ENCODE peak calls at places on chromosomes 6 and 20, in four cellular contexts. L, U, I and N are unnamed samples.
A peak's percentile ranks its signal among the peaks of the same experiment; 100 is the strongest.

GRCh38 chr20:32326507-32326851 is 31.7 kb upstream of the ASXL1 start:
- DNase-seq in I (no peak), U (no peak), L (no peak), N (no peak)

GRCh38 chr6:140602431-140602836 is 1228.0 kb upstream of the CITED2 start:
- DNase-seq in U (no peak), L (no peak), I (no peak), N (no peak)

GRCh38 chr6:16978686-16979085 is 123.2 kb upstream of the STMND1 start:
- DNase-seq in L (no peak), U (no peak), I (no peak), N (no peak)

GRCh38 chr6:71321344-71321743 is 32.7 kb downstream of the OGFRL1 start:
- DNase-seq in U (no peak), L (no peak), I (no peak), N (no peak)

GRCh38 chr6:149463781-149464180 is 21.0 kb downstream of the ZC3H12D start:
- DNase-seq in L (no peak), U (no peak), I (no peak), N (no peak)

GRCh38 chr6:56357616-56358373 is 110.4 kb upstream of the COL21A1 start:
- DNase-seq in U (no peak), I (no peak), L (no peak), N (no peak)

GRCh38 chr6:140319209-140319608 is 944.8 kb upstream of the CITED2 start:
- DNase-seq in I (no peak), L (no peak), U (no peak), N (no peak)

GRCh38 chr6:72975346-72975745 is 249.9 kb downstream of the KHDC1L start:
- DNase-seq in I (no peak), U (no peak), L (no peak), N (no peak)

GRCh38 chr6:157665172-157665571 is 157.9 kb upstream of the SNX9 start:
- DNase-seq in L (no peak), U (no peak), I (no peak), N (no peak)

GRCh38 chr6:131041814-131042213 is 21.2 kb downstream of the EPB41L2 start:
- DNase-seq in I (no peak), U (no peak), L (no peak), N (no peak)

GRCh38 chr6:79404677-79405076 is 132.6 kb downstream of the LCA5 start:
- DNase-seq in L (no peak), I (no peak), U (no peak), N (no peak)

GRCh38 chr20:33832113-33832853 is 21.1 kb downstream of the CHMP4B start:
- DNase-seq in L (no peak), I (no peak), U (no peak), N (no peak)

GRCh38 chr6:46175446-46175845 is 4.7 kb upstream of the ENPP5 start:
- DNase-seq in U (no peak), L (no peak), I (no peak), N (no peak)

GRCh38 chr6:6694368-6694780 is 105.9 kb downstream of the LY86 start:
- DNase-seq in L (no peak), U (no peak), I (no peak), N (no peak)

GRCh38 chr6:4449409-4449808 is 314.0 kb upstream of the ECI2 start:
- DNase-seq in U (no peak), I (no peak), L (no peak), N (no peak)

GRCh38 chr6:111958534-111958933 is 85.3 kb upstream of the FYN start:
- DNase-seq in L (no peak), I (no peak), U (no peak), N (no peak)

GRCh38 chr20:43564993-43565757 is 6.3 kb downstream of the SGK2 start:
- DNase-seq in I (no peak), L (no peak), U (no peak), N (no peak)

GRCh38 chr6:136657629-136658028 is 107.4 kb upstream of the MAP7 start:
- DNase-seq in U (no peak), I (no peak), L (no peak), N (no peak)

GRCh38 chr6:166474721-166475565 is 92.2 kb upstream of the MPC1 start:
- DNase-seq in U (no peak), I (no peak), L (no peak), N (no peak)

GRCh38 chr6:6775074-6775473 is 186.6 kb downstream of the LY86 start:
- DNase-seq in U (no peak), L (no peak), I (no peak), N (no peak)

GRCh38 chr6:1624071-1624847 is 14.5 kb downstream of the FOXC1 start:
- DNase-seq in U (no peak), I (no peak), L (no peak), N (peak; percentile 30)

GRCh38 chr6:90190752-90191393 is 105.8 kb downstream of the BACH2 start:
- DNase-seq in U (no peak), L (no peak), I (no peak), N (no peak)
- H3K27ac ChIP-seq in U (no peak overlapping the region), L (no peak overlapping the region), I (no peak overlapping the region), N (peak overlapping the region; percentile 25)

GRCh38 chr20:59044796-59045195 is 2.2 kb upstream of the PRELID3B start:
- DNase-seq in U (no peak), L (no peak), I (no peak), N (no peak)

GRCh38 chr20:59043698-59044097 is 1.1 kb upstream of the PRELID3B start:
- DNase-seq in U (no peak), I (no peak), L (no peak), N (no peak)

GRCh38 chr20:59042151-59042795 is at the start of gene PRELID3B:
- DNase-seq in I (no peak), U (no peak), L (peak; percentile 7), N (no peak)

GRCh38 chr20:59044295-59044694 is 1.7 kb upstream of the PRELID3B start:
- DNase-seq in L (no peak), I (no peak), U (no peak), N (no peak)

GRCh38 chr20:59042796-59043621 is 423 bp upstream of the PRELID3B start:
- DNase-seq in U (peak; percentile 98), L (peak; percentile 76), I (peak; percentile 96), N (peak; percentile 94)
- TF ChIP-seq CTCF in U (no peak), L (peak; percentile 25), I (no peak), N (no peak)

GRCh38 chr20:56207656-56208055 is 40.9 kb upstream of the MC3R start:
- DNase-seq in I (no peak), U (no peak), L (no peak), N (no peak)
- H3K9me3 ChIP-seq in I (no peaks in the 10 kb centered on the region), U (no peaks in the 10 kb centered on the region), L (no peaks in the 10 kb centered on the region), N (no peaks in the 10 kb centered on the region)

DNA sequence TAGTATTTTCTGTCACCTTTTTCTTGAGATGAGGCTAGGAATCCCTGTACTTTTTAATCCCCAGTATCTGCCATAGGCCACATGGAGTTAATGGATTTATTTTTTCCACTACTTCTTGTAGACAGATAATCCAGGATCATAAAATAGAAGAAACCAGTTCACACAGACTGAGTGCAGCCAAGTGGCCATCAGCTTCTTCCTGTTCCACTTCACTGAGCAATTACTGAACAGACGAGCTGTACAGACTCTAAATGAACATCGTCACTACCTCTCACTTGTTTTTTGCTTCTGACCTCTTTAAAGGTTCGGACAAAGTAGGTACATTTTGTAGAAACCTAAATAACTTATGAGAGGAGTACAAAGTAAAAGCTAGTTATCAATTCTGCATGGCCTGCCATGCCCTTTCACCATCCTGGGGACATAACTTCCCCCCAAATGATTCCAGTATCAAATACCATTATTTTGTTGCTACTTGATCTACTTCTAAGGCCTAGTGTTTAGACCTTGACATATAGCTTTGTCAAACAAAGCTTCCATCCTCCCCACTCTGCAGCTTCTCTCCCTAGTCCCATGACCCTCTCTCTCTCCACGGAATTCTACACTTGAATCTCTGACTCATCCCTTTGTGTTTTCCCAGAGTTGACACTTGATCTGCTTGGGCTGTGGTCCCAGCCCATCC is 34.4 kb upstream of the ARHGAP18 start:
- DNase-seq in L (no peak), I (no peak), U (no peak), N (no peak)
- H3K27ac ChIP-seq in L (no peak overlapping the region), I (no peak overlapping the region), U (no peak overlapping the region), N (no peak overlapping the region)

GRCh38 chr6:48449002-48449401 is 338.0 kb upstream of the PTCHD4 start:
- DNase-seq in I (no peak), U (no peak), L (no peak), N (no peak)
- TF ChIP-seq CTCF in I (no peak), U (peak; percentile 19), L (no peak), N (no peak)

GRCh38 chr6:41648070-41648585 is 9.9 kb downstream of the MDFI start:
- DNase-seq in I (no peak), U (peak; percentile 44), L (no peak), N (no peak)
- H3K9me3 ChIP-seq in I (no peaks in the 10 kb centered on the region), U (no peaks in the 10 kb centered on the region), L (no peaks in the 10 kb centered on the region), N (no peaks in the 10 kb centered on the region)

DNA sequence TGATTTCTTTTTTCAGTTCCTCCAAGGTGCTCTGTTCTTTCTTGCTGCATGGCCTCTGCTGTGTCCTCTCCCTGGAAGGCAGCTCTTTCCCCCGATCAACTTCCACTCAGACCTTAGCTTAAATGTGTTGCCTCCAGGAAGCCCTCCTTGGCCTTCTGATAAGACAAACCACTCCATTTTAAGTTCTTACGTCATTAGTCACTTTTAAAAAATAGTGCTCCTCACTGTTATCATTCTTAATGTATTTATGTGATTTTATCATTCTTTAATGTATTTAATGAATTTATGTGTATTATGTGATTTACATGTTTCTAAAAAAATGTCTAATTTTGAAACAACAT is 12.2 kb upstream of the MANBAL start:
- DNase-seq in I (no peak), U (no peak), L (no peak), N (no peak)
- H3K27ac ChIP-seq in I (no peak overlapping the region), U (no peak overlapping the region), L (peak overlapping the region; percentile 23), N (no peak overlapping the region)

GRCh38 chr20:62601172-62601571 is 41.1 kb upstream of the SLCO4A1 start:
- DNase-seq in L (no peak), I (no peak), U (no peak), N (no peak)
- TF ChIP-seq CTCF in L (no peak), I (no peak), U (no peak), N (no peak)